ENCODE peak calls at places on chromosomes 12 and 14, in nine cellular contexts. Z, A, J, T, P, G, I, U and D are unnamed samples. For H3K4me1 and H3K9me3, the result is how much of the 10 kb centered on the place peaks cover.

GRCh38 chr12:98733667-98734350 is 88.7 kb downstream of the APAF1 start:
- DNase-seq in Z (no peak), A (no peak), J (peak), T (no peak), P (no peak), G (no peak), I (no peak), U (no peak), D (no peak)

GRCh38 chr12:12477532-12477890 is 85.2 kb downstream of the DUSP16 start:
- DNase-seq in Z (no peak), A (no peak), J (no peak), T (no peak), P (no peak), G (no peak), I (no peak), U (no peak), D (no peak)

GRCh38 chr14:77026166-77026929 is 2.2 kb downstream of the IRF2BPL start:
- DNase-seq in Z (peak), A (no peak), J (peak), T (peak), P (peak), G (no peak), I (no peak), U (peak), D (no peak)

GRCh38 chr14:99673328-99674063 is 10.6 kb upstream of the CYP46A1 start:
- DNase-seq in Z (no peak), A (no peak), J (no peak), T (no peak), P (no peak), G (no peak), I (no peak), U (no peak), D (no peak)

GRCh38 chr14:66708262-66708661 is 200.3 kb downstream of the GPHN start:
- DNase-seq in Z (no peak), A (no peak), J (no peak), T (no peak), P (no peak), G (no peak), I (no peak), U (no peak), D (no peak)

GRCh38 chr14:55151601-55152000 is 22.5 kb downstream of the LGALS3 start:
- DNase-seq in Z (no peak), A (no peak), J (peak), T (no peak), P (no peak), G (no peak), I (no peak), U (no peak), D (no peak)

GRCh38 chr12:39587247-39587646 is 32.4 kb downstream of the ABCD2 start:
- DNase-seq in Z (no peak), A (no peak), J (no peak), T (peak), P (no peak), G (no peak), I (peak), U (no peak), D (peak)

GRCh38 chr14:24252289-24253124 is 10.1 kb upstream of the TINF2 start:
- DNase-seq in Z (no peak), A (no peak), J (no peak), T (no peak), P (no peak), G (no peak), I (no peak), U (no peak), D (no peak)

GRCh38 chr14:85366226-85366625 is 163.7 kb upstream of the FLRT2 start:
- DNase-seq in Z (no peak), A (no peak), J (no peak), T (no peak), P (no peak), G (no peak), I (no peak), U (no peak), D (no peak)

GRCh38 chr12:11085419-11085818 is 6.7 kb downstream of the TAS2R43 start:
- DNase-seq in Z (no peak), A (no peak), J (no peak), T (no peak), P (no peak), G (no peak), I (no peak), U (no peak), D (no peak)

GRCh38 chr14:32826404-32827082 is 112.1 kb upstream of the NPAS3 start:
- DNase-seq in Z (no peak), A (no peak), J (no peak), T (no peak), P (no peak), G (no peak), I (no peak), U (no peak), D (no peak)

GRCh38 chr14:99159341-99160340 is 112.4 kb downstream of the BCL11B start:
- DNase-seq in Z (no peak), A (peak), J (no peak), T (no peak), P (no peak), G (no peak), I (no peak), U (no peak), D (no peak)

GRCh38 chr12:70398862-70399261 is 32.8 kb downstream of the KCNMB4 start:
- DNase-seq in Z (no peak), A (no peak), J (no peak), T (no peak), P (no peak), G (no peak), I (no peak), U (no peak), D (no peak)

GRCh38 chr14:90426031-90426540 is 29.3 kb downstream of the CALM1 start:
- DNase-seq in Z (no peak), A (no peak), J (no peak), T (no peak), P (no peak), G (no peak), I (no peak), U (no peak), D (no peak)

GRCh38 chr12:124542021-124542941 is 25.1 kb downstream of the NCOR2 start:
- DNase-seq in Z (no peak), A (no peak), J (no peak), T (peak), P (no peak), G (no peak), I (no peak), U (no peak), D (no peak)

GRCh38 chr12:118189761-118190181 is 53.8 kb downstream of the PEBP1 start:
- DNase-seq in Z (no peak), A (no peak), J (peak), T (no peak), P (peak), G (no peak), I (no peak), U (no peak), D (no peak)

GRCh38 chr14:80954771-80955299 is 586 bp upstream of the TSHR start:
- DNase-seq in Z (peak), A (peak), J (peak), T (peak), P (peak), G (peak), I (peak), U (peak), D (peak)

DNA sequence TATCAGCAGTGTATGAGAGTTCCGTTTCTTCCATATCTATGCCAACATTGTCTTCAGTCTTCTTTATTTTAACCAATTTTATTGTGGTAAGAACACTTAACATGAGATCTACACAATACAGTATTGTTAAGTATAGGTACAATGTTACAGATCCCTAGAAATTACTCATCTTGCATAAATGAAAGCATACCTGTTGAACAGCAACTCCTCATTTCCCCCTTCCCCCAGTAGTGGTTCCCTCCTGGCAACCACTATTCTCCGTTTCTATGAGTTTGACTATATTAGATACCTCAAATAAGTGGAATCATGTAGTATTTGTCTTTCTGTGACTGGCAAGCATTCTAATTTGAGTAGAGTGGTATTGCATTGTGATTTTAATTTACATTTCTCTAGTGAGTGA is 150.5 kb downstream of the CRADD start:
- DNase-seq in Z (no peak), A (no peak), J (no peak), T (no peak), P (no peak), G (no peak), I (no peak), U (no peak), D (no peak)
- H3K4me1 ChIP-seq in Z (under half), A (under half), J (under half), T (under half), P (under half), G (under half), I (under half), U (under half), D (under half)

GRCh38 chr12:53053223-53054111 is 3.6 kb downstream of the TNS2 start:
- DNase-seq in Z (peak), A (peak), J (no peak), T (peak), P (peak), G (peak), I (peak), U (no peak), D (peak)
- H3K4me3 ChIP-seq in Z (peak), A (peak), J (no peak), T (peak), P (peak), G (peak), I (peak), U (peak), D (peak)

DNA sequence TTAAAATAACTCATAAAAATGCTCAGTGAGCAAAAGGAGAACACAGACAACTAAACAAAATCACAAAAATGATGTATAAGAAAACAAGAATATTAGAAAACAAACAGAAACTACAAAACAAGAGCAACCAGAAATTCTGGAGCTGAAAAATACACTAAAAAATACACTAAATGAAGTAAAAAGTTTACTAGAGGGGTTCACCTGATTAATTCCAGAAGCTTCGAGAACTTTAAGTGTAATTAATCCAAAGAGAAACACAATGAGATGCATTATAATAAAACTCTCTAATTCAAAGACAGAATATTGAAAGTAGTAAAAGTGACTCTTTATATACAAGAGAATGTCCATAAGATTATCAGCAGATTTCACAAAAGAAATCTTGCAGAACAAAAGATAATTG is 558.4 kb downstream of the CCER1 start:
- DNase-seq in Z (no peak), A (no peak), J (no peak), T (no peak), P (no peak), G (no peak), I (no peak), U (no peak), D (no peak)
- H3K9me3 ChIP-seq in Z (under half), A (under half), J (under half), T (under half), P (under half), G (under half), I (under half), U (under half), D (under half)

GRCh38 chr12:7934153-7934552 is 1.8 kb downstream of the SLC2A3 start:
- DNase-seq in Z (no peak), A (no peak), J (no peak), T (no peak), P (no peak), G (no peak), I (no peak), U (no peak), D (no peak)
- H3K4me1 ChIP-seq in Z (under half), A (under half), J (under half), T (under half), P (under half), G (under half), I (half or more), U (under half), D (under half)